ENCODE peak calls at places on chromosomes 5 and 9, in five cellular contexts. C is EH, F is NCI-H748 treated with DMSO at 0.1 percent for 48 hours, L is pulmonary artery endothelial cell, P is fibroblast of gingiva. Z is an unnamed sample.

GRCh38 chr9:14014209-14014608 is 299.7 kb downstream of the NFIB start:
- DNase-seq in C (no peak), F (no peak), L (no peak), P (no peak), Z (no peak)

GRCh38 chr9:129569506-129570449 is 51.1 kb downstream of the C9orf50 start:
- DNase-seq in C (peak), F (no peak), L (no peak), P (no peak), Z (no peak)

GRCh38 chr9:116959775-116960174 is 272.7 kb downstream of the TRIM32 start:
- DNase-seq in C (peak), F (peak), L (no peak), P (no peak), Z (no peak)

GRCh38 chr9:91515074-91515687 is 91.5 kb upstream of the NFIL3 start:
- DNase-seq in C (peak), F (no peak), L (no peak), P (peak), Z (no peak)

GRCh38 chr9:88583901-88584596 is 49.1 kb downstream of the NXNL2 start:
- DNase-seq in C (peak), F (no peak), L (no peak), P (peak), Z (peak)

GRCh38 chr9:16575142-16575877 is 295.2 kb downstream of the BNC2 start:
- DNase-seq in C (peak), F (no peak), L (no peak), P (peak), Z (no peak)

GRCh38 chr5:88298425-88298824 is 29.8 kb upstream of the TMEM161B start:
- DNase-seq in C (peak), F (no peak), L (no peak), P (peak), Z (no peak)

GRCh38 chr9:77712533-77713130 is 64.5 kb upstream of the GNA14 start:
- DNase-seq in C (peak), F (no peak), L (peak), P (peak), Z (no peak)

GRCh38 chr9:125700791-125701190 is 6.2 kb downstream of the MAPKAP1 start:
- DNase-seq in C (peak), F (no peak), L (no peak), P (peak), Z (no peak)

GRCh38 chr5:65203746-65204145 is 278.0 kb downstream of the ADAMTS6 start:
- DNase-seq in C (peak), F (no peak), L (no peak), P (peak), Z (peak)

GRCh38 chr9:91711755-91712591 is 238.1 kb downstream of the ROR2 start:
- DNase-seq in C (peak), F (no peak), L (no peak), P (no peak), Z (no peak)

GRCh38 chr5:149840226-149840825 is 104.3 kb downstream of the PDE6A start:
- DNase-seq in C (no peak), F (no peak), L (no peak), P (no peak), Z (no peak)

GRCh38 chr5:152221721-152222629 is 183.1 kb downstream of the NMUR2 start:
- DNase-seq in C (no peak), F (no peak), L (no peak), P (no peak), Z (no peak)

GRCh38 chr9:121589961-121590360 is 61.5 kb upstream of the DAB2IP start:
- DNase-seq in C (no peak), F (no peak), L (no peak), P (no peak), Z (no peak)

GRCh38 chr5:66974256-66974655 is 222.3 kb downstream of the CD180 start:
- DNase-seq in C (no peak), F (no peak), L (no peak), P (no peak), Z (no peak)

GRCh38 chr9:6973762-6974161 is 216.0 kb downstream of the KDM4C start:
- DNase-seq in C (no peak), F (no peak), L (no peak), P (no peak), Z (no peak)

Z was measured in fibroblast of the conjunctiva.